ENCODE peak calls at places on chromosomes 7 and 10, in nine cellular contexts. L, S, N, Q, R, M, Y, C and U are unnamed samples.

GRCh38 chr7:31082017-31082416 is 29.9 kb downstream of the ADCYAP1R1 start:
- DNase-seq in L (no peak), S (no peak), N (no peak), Q (no peak), R (no peak), M (no peak), Y (no peak), C (no peak), U (no peak)

GRCh38 chr10:8026349-8027259 is 27.9 kb upstream of the GATA3 start:
- DNase-seq in L (no peak), S (peak; percentile 18), N (no peak), Q (no peak), R (no peak), M (no peak), Y (no peak), C (no peak), U (no peak)

GRCh38 chr10:103665439-103665838 is 171.9 kb downstream of the NEURL1 start:
- DNase-seq in L (no peak), S (no peak), N (no peak), Q (no peak), R (no peak), M (no peak), Y (no peak), C (no peak), U (no peak)

GRCh38 chr7:76315372-76315771 is 12.9 kb downstream of the HSPB1 start:
- DNase-seq in L (no peak), S (no peak), N (no peak), Q (no peak), R (no peak), M (no peak), Y (peak; percentile 25), C (no peak), U (peak; percentile 65)

GRCh38 chr10:22053048-22053447 is 49.5 kb upstream of the DNAJC1 start:
- DNase-seq in L (no peak), S (peak; percentile 29), N (no peak), Q (no peak), R (no peak), M (no peak), Y (no peak), C (peak; percentile 1), U (no peak)

GRCh38 chr10:43252785-43253341 is 14.0 kb downstream of the RASGEF1A start:
- DNase-seq in L (no peak), S (no peak), N (peak; percentile 15), Q (peak; percentile 74), R (no peak), M (no peak), Y (peak; percentile 9), C (no peak), U (no peak)

GRCh38 chr7:78510580-78511188 is 712.1 kb downstream of the PHTF2 start:
- DNase-seq in L (peak; percentile 71), S (peak; percentile 57), N (no peak), Q (no peak), R (peak; percentile 50), M (no peak), Y (no peak), C (peak; percentile 73), U (peak; percentile 87)

GRCh38 chr7:127993987-127994386 is 37.2 kb downstream of the LRRC4 start:
- DNase-seq in L (no peak), S (no peak), N (no peak), Q (no peak), R (no peak), M (no peak), Y (no peak), C (no peak), U (no peak)

GRCh38 chr10:1666147-1666546 is 71.2 kb downstream of the ADARB2 start:
- DNase-seq in L (no peak), S (no peak), N (no peak), Q (no peak), R (no peak), M (no peak), Y (no peak), C (no peak), U (no peak)

GRCh38 chr7:1532456-1533254 is 2.2 kb downstream of the MAFK start:
- DNase-seq in L (peak; percentile 95), S (peak; percentile 98), N (peak; percentile 94), Q (peak; percentile 92), R (no peak), M (peak; percentile 34), Y (peak; percentile 92), C (peak; percentile 95), U (no peak)

GRCh38 chr10:10394933-10395658 is 622.6 kb upstream of the CELF2 start:
- DNase-seq in L (peak; percentile 57), S (no peak), N (no peak), Q (no peak), R (no peak), M (no peak), Y (no peak), C (no peak), U (no peak)

GRCh38 chr10:30155401-30155800 is 96.0 kb upstream of the JCAD start:
- DNase-seq in L (no peak), S (peak; percentile 20), N (peak; percentile 42), Q (no peak), R (no peak), M (no peak), Y (no peak), C (peak; percentile 62), U (no peak)

GRCh38 chr10:89478085-89478738 is 57.2 kb downstream of the SLC16A12 start:
- DNase-seq in L (no peak), S (peak; percentile 73), N (no peak), Q (no peak), R (no peak), M (no peak), Y (no peak), C (no peak), U (no peak)

GRCh38 chr7:74475243-74475986 is 21.7 kb downstream of the GTF2IRD1 start:
- DNase-seq in L (no peak), S (no peak), N (no peak), Q (no peak), R (no peak), M (no peak), Y (peak; percentile 66), C (no peak), U (no peak)

GRCh38 chr7:55478700-55479099 is 93.6 kb downstream of the VOPP1 start:
- DNase-seq in L (no peak), S (no peak), N (no peak), Q (no peak), R (no peak), M (no peak), Y (peak; percentile 11), C (no peak), U (no peak)

GRCh38 chr7:75064801-75065200 is 8.8 kb downstream of the RCC1L start:
- DNase-seq in L (no peak), S (no peak), N (no peak), Q (peak; percentile 47), R (no peak), M (no peak), Y (no peak), C (no peak), U (no peak)

GRCh38 chr7:36967387-36967786 is 243.1 kb upstream of the AOAH start:
- DNase-seq in L (peak; percentile 74), S (peak; percentile 67), N (peak; percentile 53), Q (no peak), R (peak; percentile 85), M (no peak), Y (peak; percentile 56), C (peak; percentile 70), U (peak; percentile 70)

GRCh38 chr10:80660736-80661135 is 123.0 kb downstream of the SH2D4B start:
- DNase-seq in L (no peak), S (no peak), N (peak; percentile 42), Q (no peak), R (no peak), M (no peak), Y (no peak), C (no peak), U (no peak)

GRCh38 chr7:712601-713457 is 13.7 kb upstream of the DNAAF5 start:
- DNase-seq in L (no peak), S (no peak), N (no peak), Q (no peak), R (no peak), M (no peak), Y (no peak), C (no peak), U (no peak)

GRCh38 chr7:111076205-111076604 is 14.7 kb upstream of the LRRN3 start:
- DNase-seq in L (peak; percentile 53), S (peak; percentile 79), N (no peak), Q (no peak), R (no peak), M (no peak), Y (no peak), C (peak; percentile 67), U (no peak)

GRCh38 chr10:47260505-47261111 is 39.4 kb upstream of the GDF10 start:
- DNase-seq in L (no peak), S (no peak), N (no peak), Q (no peak), R (no peak), M (no peak), Y (no peak), C (no peak), U (peak; percentile 7)

GRCh38 chr10:91582063-91582673 is 50.7 kb downstream of the PPP1R3C start:
- DNase-seq in L (no peak), S (no peak), N (peak; percentile 41), Q (no peak), R (no peak), M (no peak), Y (no peak), C (no peak), U (no peak)

GRCh38 chr10:69051303-69051702 is 36.6 kb upstream of the SRGN start:
- DNase-seq in L (peak; percentile 44), S (peak; percentile 42), N (peak; percentile 58), Q (no peak), R (no peak), M (no peak), Y (no peak), C (peak; percentile 68), U (no peak)

GRCh38 chr10:17923728-17924127 is 28.0 kb upstream of the SLC39A12 start:
- DNase-seq in L (peak; percentile 95), S (peak; percentile 85), N (peak; percentile 44), Q (no peak), R (no peak), M (no peak), Y (peak; percentile 31), C (peak; percentile 95), U (no peak)

GRCh38 chr7:126443951-126444350 is 808.8 kb downstream of the GRM8 start:
- DNase-seq in L (no peak), S (no peak), N (no peak), Q (no peak), R (no peak), M (no peak), Y (no peak), C (no peak), U (no peak)

GRCh38 chr10:124458473-124458872 is 3.1 kb upstream of the LHPP start:
- DNase-seq in L (no peak), S (no peak), N (no peak), Q (no peak), R (no peak), M (no peak), Y (no peak), C (no peak), U (no peak)

GRCh38 chr10:49157229-49157628 is 23.4 kb upstream of the FAM170B start:
- DNase-seq in L (no peak), S (no peak), N (no peak), Q (no peak), R (no peak), M (no peak), Y (no peak), C (no peak), U (no peak)

GRCh38 chr10:97188234-97188847 is 2.6 kb upstream of the SLIT1 start:
- DNase-seq in L (no peak), S (no peak), N (no peak), Q (no peak), R (no peak), M (no peak), Y (no peak), C (no peak), U (peak; percentile 57)

GRCh38 chr10:77361426-77361825 is 276.2 kb downstream of the KCNMA1 start:
- DNase-seq in L (no peak), S (no peak), N (no peak), Q (no peak), R (no peak), M (no peak), Y (no peak), C (no peak), U (no peak)

GRCh38 chr7:124462249-124462648 is 303.3 kb downstream of the GPR37 start:
- DNase-seq in L (peak; percentile 64), S (peak; percentile 72), N (no peak), Q (no peak), R (no peak), M (no peak), Y (no peak), C (peak; percentile 88), U (no peak)

GRCh38 chr10:99620713-99621453 is 644 bp upstream of the SLC25A28 start:
- DNase-seq in L (peak; percentile 99), S (peak; percentile 100), N (peak; percentile 95), Q (peak; percentile 98), R (peak; percentile 88), M (peak; percentile 96), Y (peak; percentile 94), C (peak; percentile 95), U (peak; percentile 83)